ENCODE peak calls at places on chromosomes 11 and 22, in nine cellular contexts. O is testis, Y is cardiac muscle cell, T is pancreas, P is neuronal stem cell, K is aorta, I is H9, V is esophagus squamous epithelium, Q is keratinocyte. H is an unnamed sample. For H3K4me1, the result is how much of the 10 kb centered on the place peaks cover.

GRCh38 chr11:57648791-57649735 is 649 bp downstream of the YPEL4 start:
- DNase-seq in O (no peak), Y (peak), T (no peak), P (no peak), K (no peak), I (peak), V (no peak), Q (no peak), H (no peak)

GRCh38 chr11:111299111-111300026 is 1.0 kb downstream of the POU2AF3 start:
- DNase-seq in O (peak), Y (peak), T (peak), P (peak), K (peak), I (peak), V (no peak), Q (no peak), H (peak)

GRCh38 chr11:45313211-45313865 is 27.2 kb upstream of the SYT13 start:
- DNase-seq in O (no peak), Y (no peak), T (no peak), P (no peak), K (no peak), I (no peak), V (no peak), Q (no peak), H (no peak)

GRCh38 chr11:8011383-8011782 is 24.2 kb downstream of the EIF3F start:
- DNase-seq in O (no peak), Y (no peak), T (no peak), P (no peak), K (no peak), I (no peak), V (no peak), Q (no peak), H (no peak)

GRCh38 chr11:33534575-33534974 is 166.1 kb downstream of the C11orf91 start:
- DNase-seq in O (no peak), Y (no peak), T (no peak), P (no peak), K (no peak), I (no peak), V (no peak), Q (no peak), H (no peak)

GRCh38 chr22:33114570-33114969 is 56.4 kb upstream of the SYN3 start:
- DNase-seq in O (no peak), Y (no peak), T (no peak), P (no peak), K (no peak), I (no peak), V (no peak), Q (no peak), H (no peak)

GRCh38 chr22:46092646-46093410 is 57.5 kb upstream of the PPARA start:
- DNase-seq in O (no peak), Y (no peak), T (peak), P (no peak), K (peak), I (no peak), V (no peak), Q (no peak), H (peak)

GRCh38 chr11:61827573-61828378 is at the start of gene FADS2:
- DNase-seq in O (peak), Y (peak), T (peak), P (peak), K (peak), I (peak), V (peak), Q (no peak), H (peak)

GRCh38 chr11:70448983-70449567 is 50.7 kb downstream of the CTTN start:
- DNase-seq in O (no peak), Y (no peak), T (no peak), P (no peak), K (no peak), I (no peak), V (no peak), Q (no peak), H (no peak)

GRCh38 chr11:106088896-106089295 is 11.4 kb downstream of the AASDHPPT start:
- DNase-seq in O (no peak), Y (no peak), T (no peak), P (no peak), K (no peak), I (no peak), V (no peak), Q (no peak), H (no peak)

GRCh38 chr11:114315749-114316368 is 19.7 kb downstream of the NNMT start:
- DNase-seq in O (no peak), Y (peak), T (no peak), P (no peak), K (no peak), I (no peak), V (no peak), Q (no peak), H (no peak)

GRCh38 chr11:16883179-16883578 is 131.0 kb downstream of the PLEKHA7 start:
- DNase-seq in O (peak), Y (no peak), T (no peak), P (no peak), K (no peak), I (no peak), V (no peak), Q (no peak), H (peak)

GRCh38 chr11:108663154-108663877 is 1.6 kb upstream of the DDX10 start:
- DNase-seq in O (no peak), Y (no peak), T (no peak), P (no peak), K (no peak), I (no peak), V (no peak), Q (no peak), H (no peak)

GRCh38 chr11:2187267-2187707 is 15.7 kb upstream of the TH start:
- DNase-seq in O (no peak), Y (no peak), T (no peak), P (no peak), K (no peak), I (no peak), V (no peak), Q (no peak), H (no peak)

GRCh38 chr11:59263225-59263894 is 50.6 kb upstream of the MPEG1 start:
- DNase-seq in O (peak), Y (no peak), T (peak), P (peak), K (no peak), I (peak), V (no peak), Q (no peak), H (no peak)

GRCh38 chr22:21641417-21641794 is 696 bp upstream of the SDF2L1 start:
- DNase-seq in O (peak), Y (peak), T (no peak), P (no peak), K (peak), I (peak), V (no peak), Q (no peak), H (no peak)

GRCh38 chr11:12502041-12502440 is 124.7 kb downstream of the PARVA start:
- DNase-seq in O (no peak), Y (peak), T (no peak), P (no peak), K (no peak), I (no peak), V (no peak), Q (no peak), H (no peak)

GRCh38 chr11:57480409-57481137 is 20.2 kb downstream of the RTN4RL2 start:
- DNase-seq in O (peak), Y (peak), T (peak), P (no peak), K (peak), I (peak), V (no peak), Q (no peak), H (peak)

GRCh38 chr11:76655466-76656086 is 15.0 kb downstream of the LRRC32 start:
- DNase-seq in O (no peak), Y (no peak), T (peak), P (no peak), K (no peak), I (peak), V (no peak), Q (no peak), H (no peak)

GRCh38 chr22:35307372-35307771 is 7.7 kb downstream of the TOM1 start:
- DNase-seq in O (no peak), Y (no peak), T (no peak), P (no peak), K (no peak), I (no peak), V (no peak), Q (no peak), H (no peak)
- H3K4me1 ChIP-seq in O (under half), Y (under half), T (under half), P (under half), K (under half), I (under half), V (under half), Q (under half), H (under half)

GRCh38 chr22:22783505-22783904 is 104.1 kb upstream of the IGLL5 start:
- DNase-seq in O (no peak), Y (no peak), T (no peak), P (no peak), K (no peak), I (no peak), V (no peak), Q (no peak), H (no peak)
- H3K4me1 ChIP-seq in O (under half), Y (under half), T (under half), P (under half), K (under half), I (under half), V (under half), Q (under half), H (under half)

GRCh38 chr11:72039108-72039850 is 40.6 kb downstream of the IL18BP start:
- DNase-seq in O (peak), Y (peak), T (no peak), P (no peak), K (no peak), I (no peak), V (no peak), Q (no peak), H (peak)
- H3K4me1 ChIP-seq in O (under half), Y (under half), T (under half), P (under half), K (under half), I (under half), V (under half), Q (half or more), H (half or more)

DNA sequence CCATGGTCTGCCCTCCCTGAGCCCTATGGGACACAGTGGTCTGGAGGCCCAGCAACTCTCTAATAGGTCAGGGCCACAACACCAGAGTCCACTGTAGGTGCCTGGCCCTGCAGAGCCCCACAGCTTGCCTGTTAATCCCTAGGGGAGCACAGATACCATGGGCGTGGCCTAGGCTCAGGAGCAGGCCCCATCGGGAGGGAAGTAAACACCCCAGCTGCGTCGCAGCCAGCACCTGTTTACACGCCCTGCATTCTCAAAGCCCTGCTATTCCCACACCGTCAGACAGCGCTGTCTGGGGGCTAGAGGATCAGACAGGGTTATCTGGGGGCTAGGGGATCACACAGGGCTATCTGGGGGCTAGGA is 2.5 kb downstream of the KCTD17 start:
- DNase-seq in O (no peak), Y (no peak), T (no peak), P (no peak), K (no peak), I (no peak), V (no peak), Q (no peak), H (no peak)
- H3K4me1 ChIP-seq in O (under half), Y (under half), T (under half), P (under half), K (under half), I (under half), V (under half), Q (under half), H (under half)

GRCh38 chr11:9704037-9704436 is 40.2 kb downstream of the SWAP70 start:
- DNase-seq in O (no peak), Y (no peak), T (no peak), P (no peak), K (no peak), I (no peak), V (no peak), Q (no peak), H (no peak)

GRCh38 chr11:9704620-9705019 is 40.7 kb downstream of the SWAP70 start:
- DNase-seq in O (no peak), Y (no peak), T (no peak), P (no peak), K (no peak), I (no peak), V (no peak), Q (no peak), H (no peak)

GRCh38 chr11:9700105-9700801 is 36.4 kb downstream of the SWAP70 start:
- DNase-seq in O (no peak), Y (no peak), T (no peak), P (no peak), K (no peak), I (no peak), V (no peak), Q (no peak), H (no peak)

GRCh38 chr11:9701799-9702198 is 37.9 kb downstream of the SWAP70 start:
- DNase-seq in O (no peak), Y (no peak), T (no peak), P (no peak), K (no peak), I (no peak), V (no peak), Q (no peak), H (no peak)

GRCh38 chr11:9703280-9703679 is 39.4 kb downstream of the SWAP70 start:
- DNase-seq in O (no peak), Y (no peak), T (no peak), P (no peak), K (no peak), I (no peak), V (no peak), Q (no peak), H (peak)
- H3K4me1 ChIP-seq in O (under half), Y (under half), T (under half), P (under half), K (under half), I (under half), V (under half), Q (under half), H (half or more)

GRCh38 chr22:20025401-20026203 is 4.7 kb downstream of the TANGO2 start:
- DNase-seq in O (no peak), Y (no peak), T (peak), P (no peak), K (no peak), I (peak), V (no peak), Q (no peak), H (no peak)

GRCh38 chr22:20021196-20022181 is 579 bp downstream of the TANGO2 start:
- DNase-seq in O (peak), Y (peak), T (no peak), P (no peak), K (peak), I (no peak), V (no peak), Q (no peak), H (peak)

GRCh38 chr22:20022231-20023069 is 1.5 kb downstream of the TANGO2 start:
- DNase-seq in O (no peak), Y (no peak), T (no peak), P (no peak), K (no peak), I (no peak), V (no peak), Q (no peak), H (no peak)

GRCh38 chr22:20024225-20025087 is 3.5 kb downstream of the TANGO2 start:
- DNase-seq in O (no peak), Y (no peak), T (peak), P (no peak), K (peak), I (no peak), V (no peak), Q (no peak), H (peak)

DNA sequence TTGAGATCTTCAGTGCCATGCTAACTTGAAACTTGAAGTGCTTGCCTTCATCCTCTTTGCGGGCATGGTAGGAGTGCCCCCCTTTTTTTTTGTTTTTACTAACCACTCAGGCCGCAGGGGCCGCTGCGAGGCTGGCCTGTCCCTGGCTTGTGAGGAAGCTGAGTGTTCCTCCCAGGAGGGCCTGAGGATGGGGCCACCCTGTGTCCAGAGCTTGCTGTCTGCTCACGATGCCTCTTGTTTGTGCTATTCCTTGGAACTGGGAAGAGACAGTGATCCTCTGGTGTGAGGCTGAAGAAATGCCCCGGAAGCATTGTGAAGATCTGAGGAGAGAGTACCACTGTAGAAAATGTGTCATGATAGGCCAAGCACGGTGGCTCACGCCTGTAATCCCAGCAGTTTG is 2.3 kb downstream of the TANGO2 start:
- DNase-seq in O (no peak), Y (no peak), T (peak), P (no peak), K (peak), I (no peak), V (no peak), Q (no peak), H (no peak)
- H3K4me1 ChIP-seq in O (under half), Y (under half), T (under half), P (under half), K (under half), I (under half), V (under half), Q (under half), H (half or more)

DNA sequence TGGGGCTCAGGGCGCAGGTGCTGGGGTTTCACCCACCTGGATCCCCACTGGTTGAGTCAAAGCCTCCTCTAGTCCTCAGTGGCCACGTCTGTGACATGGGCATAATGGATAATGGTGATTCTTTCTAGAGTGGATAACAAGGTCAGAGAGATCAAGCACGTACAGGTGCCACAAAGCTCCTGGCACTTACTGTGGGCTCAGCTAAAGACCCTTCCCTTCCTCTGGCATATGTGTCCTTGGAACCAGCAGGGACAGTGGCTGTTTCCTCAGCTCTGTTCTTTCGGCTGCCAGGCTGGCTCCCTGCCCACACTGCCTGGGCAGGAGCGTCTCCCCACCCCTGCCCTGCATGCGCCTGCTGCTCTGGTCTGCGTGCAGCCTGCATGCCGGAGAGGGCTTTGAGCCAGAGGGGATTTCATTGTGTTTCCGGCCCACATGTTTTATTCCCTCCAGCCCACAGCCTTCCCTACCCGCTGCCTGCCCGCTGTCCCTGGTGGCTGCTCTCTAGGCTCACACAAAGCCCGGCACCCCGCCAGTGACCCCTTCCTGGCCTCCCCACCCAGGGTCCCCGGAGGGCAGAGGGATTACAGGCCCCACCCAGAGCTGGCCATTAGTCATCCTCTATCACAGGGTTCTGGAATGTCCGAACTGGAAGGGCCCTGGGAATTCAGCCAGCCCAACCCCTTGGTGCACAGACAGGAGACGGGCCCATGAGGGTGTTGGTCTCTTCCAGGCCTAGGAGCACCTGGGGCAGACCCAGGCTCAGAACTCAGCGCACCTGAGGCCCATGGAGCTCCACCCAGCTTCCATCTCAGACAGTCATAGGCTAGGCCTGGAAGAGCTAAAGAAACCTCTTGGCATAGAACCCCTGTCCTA is 55.3 kb upstream of the GCAT start:
- DNase-seq in O (peak), Y (peak), T (peak), P (peak), K (peak), I (no peak), V (peak), Q (peak), H (peak)
- H3K4me1 ChIP-seq in O (under half), Y (under half), T (half or more), P (under half), K (under half), I (under half), V (half or more), Q (half or more), H (half or more)

GRCh38 chr22:22817468-22818201 is 70.0 kb upstream of the IGLL5 start:
- DNase-seq in O (no peak), Y (no peak), T (no peak), P (no peak), K (no peak), I (no peak), V (no peak), Q (no peak), H (no peak)

GRCh38 chr22:22816766-22817410 is 70.7 kb upstream of the IGLL5 start:
- DNase-seq in O (no peak), Y (no peak), T (no peak), P (no peak), K (no peak), I (no peak), V (no peak), Q (no peak), H (no peak)

GRCh38 chr22:22814666-22815396 is 72.8 kb upstream of the IGLL5 start:
- DNase-seq in O (no peak), Y (no peak), T (no peak), P (no peak), K (no peak), I (no peak), V (no peak), Q (no peak), H (no peak)

GRCh38 chr22:22816171-22816514 is 71.5 kb upstream of the IGLL5 start:
- DNase-seq in O (no peak), Y (no peak), T (no peak), P (no peak), K (no peak), I (no peak), V (no peak), Q (no peak), H (no peak)

GRCh38 chr22:22815397-22816170 is 72.0 kb upstream of the IGLL5 start:
- DNase-seq in O (no peak), Y (no peak), T (no peak), P (no peak), K (no peak), I (no peak), V (no peak), Q (no peak), H (no peak)
- H3K4me1 ChIP-seq in O (under half), Y (under half), T (under half), P (under half), K (under half), I (under half), V (under half), Q (under half), H (under half)

DNA sequence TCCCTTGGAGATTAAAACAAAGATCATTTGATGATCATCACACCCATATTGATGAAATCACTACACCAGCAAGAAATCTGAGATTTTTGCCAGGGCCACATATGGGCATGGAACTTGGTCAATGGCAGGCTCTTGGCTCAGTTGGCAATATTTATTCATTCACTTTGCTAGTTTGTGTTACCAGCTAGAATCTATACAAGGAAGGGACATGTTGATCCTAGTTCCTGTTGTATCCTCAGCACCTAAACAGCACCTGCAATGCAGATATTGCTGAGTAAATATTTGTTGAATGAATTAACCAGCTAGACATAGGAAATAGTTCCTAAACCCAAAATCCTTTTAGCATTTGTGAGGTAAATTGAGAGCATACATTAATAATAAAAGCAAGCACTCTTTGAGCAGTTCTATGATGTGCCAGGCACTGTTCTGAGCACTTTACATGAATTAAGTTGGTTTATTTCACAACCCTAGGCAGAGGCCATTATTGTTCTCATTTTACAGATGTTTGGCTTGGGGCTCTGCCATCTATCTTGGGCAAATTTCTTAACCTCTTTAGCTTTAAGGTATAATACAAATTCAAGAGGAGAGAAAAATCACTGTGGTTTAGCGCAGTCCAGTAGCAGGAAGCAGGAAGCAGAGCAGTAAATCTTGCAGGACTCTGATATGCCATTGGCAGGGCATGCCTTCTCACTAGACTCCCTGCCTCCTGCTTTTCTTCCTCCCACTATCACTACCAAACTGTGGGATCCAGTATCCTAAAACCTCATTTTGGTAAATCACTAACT is 1.6 kb downstream of the TRIM68 start:
- DNase-seq in O (no peak), Y (peak), T (no peak), P (no peak), K (no peak), I (no peak), V (no peak), Q (no peak), H (no peak)
- H3K4me1 ChIP-seq in O (under half), Y (under half), T (under half), P (under half), K (under half), I (under half), V (under half), Q (under half), H (under half)

GRCh38 chr11:536841-537621 is at the start of gene LRRC56:
- DNase-seq in O (peak), Y (peak), T (peak), P (peak), K (peak), I (peak), V (peak), Q (no peak), H (peak)
- H3K4me1 ChIP-seq in O (under half), Y (under half), T (under half), P (under half), K (under half), I (under half), V (under half), Q (under half), H (under half)